ENCODE peak calls at places on chromosomes 7 and 10, in eight cellular contexts. X, V, M, N, H, C, A and Q are unnamed samples.

GRCh38 chr7:157389951-157390730 is 53.3 kb downstream of the DNAJB6 start:
- DNase-seq in V (no peak), X (no peak), M (peak; percentile 99), C (peak; percentile 51), H (no peak), A (no peak), N (no peak), Q (no peak)

GRCh38 chr7:148262721-148263229 is 327.8 kb upstream of the C7orf33 start:
- DNase-seq in C (peak; percentile 68), N (peak; percentile 52), X (peak; percentile 44), A (peak; percentile 44), V (no peak), M (peak; percentile 70), H (peak; percentile 79), Q (no peak)

GRCh38 chr10:4514445-4515108 is 311.4 kb upstream of the AKR1E2 start:
- DNase-seq in C (no peak), A (no peak), V (no peak), M (peak; percentile 69), N (peak; percentile 68), H (no peak), X (no peak), Q (no peak)

GRCh38 chr7:68313806-68314205 is 1284.5 kb upstream of the AUTS2 start:
- DNase-seq in C (no peak), A (peak; percentile 11), H (no peak), V (no peak), M (no peak), N (no peak), X (no peak), Q (no peak)

GRCh38 chr10:33179056-33179455 is 155.4 kb downstream of the NRP1 start:
- DNase-seq in A (no peak), N (no peak), X (no peak), M (no peak), H (no peak), C (no peak), V (no peak), Q (no peak)

GRCh38 chr10:130400890-130401289 is 264.7 kb downstream of the GLRX3 start:
- DNase-seq in X (no peak), H (no peak), C (no peak), M (no peak), V (no peak), A (no peak), N (no peak), Q (no peak)

GRCh38 chr7:44325811-44326241 is 432 bp upstream of the CAMK2B start:
- DNase-seq in H (peak; percentile 65), C (peak; percentile 52), M (peak; percentile 35), X (no peak), A (peak; percentile 31), N (no peak), V (no peak), Q (no peak)

GRCh38 chr10:43867667-43868361 is 219.1 kb upstream of the ZNF32 start:
- DNase-seq in V (peak; percentile 71), H (no peak), C (no peak), X (peak; percentile 75), N (no peak), A (no peak), M (no peak), Q (peak; percentile 67)

GRCh38 chr7:155248366-155248756 is 49.3 kb upstream of the INSIG1 start:
- DNase-seq in C (no peak), H (no peak), A (no peak), V (no peak), M (no peak), X (no peak), N (no peak), Q (no peak)

GRCh38 chr7:115271332-115272235 is 349.7 kb downstream of the MDFIC start:
- DNase-seq in V (peak; percentile 12), A (no peak), C (no peak), M (no peak), X (peak; percentile 57), N (no peak), H (no peak), Q (peak; percentile 16)

GRCh38 chr10:69087600-69088470 is at the start of gene SRGN:
- DNase-seq in M (peak; percentile 99), A (peak; percentile 68), C (no peak), V (peak; percentile 63), H (no peak), N (peak; percentile 31), X (peak; percentile 99), Q (peak; percentile 59)

GRCh38 chr10:131710142-131710861 is 190.5 kb upstream of the PPP2R2D start:
- DNase-seq in A (no peak), H (no peak), V (no peak), X (no peak), M (no peak), C (no peak), N (no peak), Q (no peak)

GRCh38 chr7:127550247-127550646 is 35.1 kb downstream of the GCC1 start:
- DNase-seq in C (no peak), N (no peak), A (peak; percentile 8), X (no peak), M (no peak), V (no peak), H (no peak), Q (no peak)
- TF ChIP-seq CTCF in C (no peak), N (no peak), A (no peak), X (peak; percentile 19), M (peak; percentile 20), V (peak; percentile 10), H (peak; percentile 26), Q (no peak)

GRCh38 chr10:117537904-117538524 is 4.5 kb upstream of the EMX2 start:
- DNase-seq in M (no peak), V (no peak), C (no peak), A (no peak), N (no peak), X (no peak), H (no peak), Q (no peak)
- H3K4me3 ChIP-seq in M (no peak overlapping the region), V (peak overlapping the region; percentile 38), C (no peak overlapping the region), A (no peak overlapping the region), N (peak overlapping the region; percentile 56), X (peak overlapping the region; percentile 22), H (no peak overlapping the region), Q (no peak overlapping the region)

GRCh38 chr7:105136221-105136620 is 122.2 kb downstream of the KMT2E start:
- DNase-seq in A (no peak), N (no peak), H (peak; percentile 7), X (no peak), C (no peak), V (no peak), M (no peak), Q (no peak)

GRCh38 chr7:105137898-105138297 is 123.9 kb downstream of the KMT2E start:
- DNase-seq in A (no peak), V (no peak), M (no peak), C (no peak), X (no peak), N (no peak), H (no peak), Q (no peak)

GRCh38 chr7:105139381-105139780 is 125.4 kb downstream of the KMT2E start:
- DNase-seq in M (no peak), A (no peak), N (no peak), H (no peak), C (no peak), V (no peak), X (no peak), Q (no peak)

GRCh38 chr7:105141068-105141467 is 127.1 kb downstream of the KMT2E start:
- DNase-seq in A (peak; percentile 40), M (peak; percentile 44), C (no peak), X (peak; percentile 72), H (peak; percentile 51), V (peak; percentile 16), N (no peak), Q (peak; percentile 3)
- TF ChIP-seq CTCF in A (peak; percentile 49), M (peak; percentile 47), C (peak; percentile 3), X (peak; percentile 63), H (peak; percentile 58), V (peak; percentile 58), N (no peak), Q (peak; percentile 47)

GRCh38 chr7:85516675-85517074 is 329.8 kb upstream of the SEMA3D start:
- DNase-seq in M (no peak), V (no peak), A (no peak), X (peak; percentile 11), H (no peak), N (no peak), C (no peak), Q (no peak)
- H3K4me3 ChIP-seq in M (no peak overlapping the region), V (no peak overlapping the region), A (no peak overlapping the region), X (no peak overlapping the region), H (no peak overlapping the region), N (no peak overlapping the region), C (no peak overlapping the region), Q (no peak overlapping the region)

GRCh38 chr7:71511361-71511807 is 379.4 kb downstream of the GALNT17 start:
- DNase-seq in M (peak; percentile 72), N (no peak), H (peak; percentile 7), X (no peak), V (no peak), A (no peak), C (no peak), Q (no peak)
- TF ChIP-seq CTCF in M (peak; percentile 74), N (no peak), H (no peak), X (no peak), V (no peak), A (no peak), C (no peak), Q (no peak)